ENCODE peak calls at places on chromosomes 6 and 20, in nine cellular contexts. N, L, D, W, P, S, Q, J and B are unnamed samples.
A peak's percentile ranks its signal among the peaks of the same experiment; 100 is the strongest.

GRCh38 chr6:51720327-51720726 is 367.1 kb downstream of the PKHD1 start:
- DNase-seq in N (no peak), L (no peak), D (no peak), W (no peak), P (no peak), S (no peak), Q (no peak), J (no peak), B (no peak)

GRCh38 chr20:48284837-48285236 is 499.6 kb upstream of the SULF2 start:
- DNase-seq in N (peak; percentile 70), L (no peak), D (no peak), W (no peak), P (no peak), S (no peak), Q (peak; percentile 75), J (no peak), B (no peak)

GRCh38 chr6:116883005-116883404 is 6.0 kb downstream of the RFX6 start:
- DNase-seq in N (no peak), L (no peak), D (no peak), W (no peak), P (no peak), S (no peak), Q (no peak), J (no peak), B (no peak)

GRCh38 chr6:38522322-38522721 is 117.4 kb downstream of the BTBD9 start:
- DNase-seq in N (peak; percentile 69), L (no peak), D (no peak), W (no peak), P (peak; percentile 16), S (no peak), Q (peak; percentile 88), J (no peak), B (no peak)

GRCh38 chr20:10696650-10697049 is 22.9 kb upstream of the JAG1 start:
- DNase-seq in N (no peak), L (no peak), D (no peak), W (no peak), P (no peak), S (no peak), Q (no peak), J (no peak), B (no peak)

GRCh38 chr6:53986721-53987526 is 124.3 kb upstream of the MLIP start:
- DNase-seq in N (peak; percentile 58), L (peak; percentile 18), D (no peak), W (no peak), P (no peak), S (no peak), Q (peak; percentile 17), J (no peak), B (no peak)

GRCh38 chr6:40409143-40409542 is 178.0 kb downstream of the LRFN2 start:
- DNase-seq in N (no peak), L (no peak), D (no peak), W (no peak), P (no peak), S (no peak), Q (no peak), J (no peak), B (no peak)

GRCh38 chr20:35006009-35006408 is 50.3 kb downstream of the MYH7B start:
- DNase-seq in N (no peak), L (no peak), D (no peak), W (no peak), P (peak; percentile 4), S (no peak), Q (no peak), J (no peak), B (no peak)

GRCh38 chr20:5642155-5642981 is 107.8 kb upstream of the SHLD1 start:
- DNase-seq in N (no peak), L (no peak), D (no peak), W (no peak), P (peak; percentile 31), S (no peak), Q (no peak), J (peak; percentile 76), B (no peak)

GRCh38 chr6:44456070-44456965 is 68.8 kb downstream of the CDC5L start:
- DNase-seq in N (peak; percentile 71), L (peak; percentile 59), D (peak; percentile 26), W (peak; percentile 43), P (no peak), S (peak; percentile 46), Q (peak; percentile 50), J (no peak), B (no peak)

GRCh38 chr6:29814379-29815117 is 13.1 kb upstream of the HLA-G start:
- DNase-seq in N (no peak), L (no peak), D (no peak), W (no peak), P (no peak), S (no peak), Q (no peak), J (no peak), B (no peak)

GRCh38 chr6:5099537-5099936 is 14.4 kb downstream of the PPP1R3G start:
- DNase-seq in N (no peak), L (no peak), D (no peak), W (no peak), P (no peak), S (no peak), Q (no peak), J (no peak), B (no peak)

GRCh38 chr6:151477726-151478125 is 16.1 kb upstream of the CCDC170 start:
- DNase-seq in N (no peak), L (no peak), D (no peak), W (no peak), P (no peak), S (no peak), Q (no peak), J (no peak), B (no peak)

GRCh38 chr6:151481752-151482151 is 12.1 kb upstream of the CCDC170 start:
- DNase-seq in N (no peak), L (no peak), D (no peak), W (no peak), P (no peak), S (no peak), Q (no peak), J (no peak), B (no peak)

GRCh38 chr6:151478670-151479069 is 15.1 kb upstream of the CCDC170 start:
- DNase-seq in N (peak; percentile 11), L (no peak), D (no peak), W (no peak), P (no peak), S (no peak), Q (no peak), J (no peak), B (no peak)

GRCh38 chr6:151475653-151476523 is 17.9 kb upstream of the CCDC170 start:
- DNase-seq in N (peak; percentile 39), L (peak; percentile 66), D (peak; percentile 53), W (peak; percentile 25), P (peak; percentile 50), S (peak; percentile 38), Q (peak; percentile 59), J (no peak), B (no peak)
- H3K4me3 ChIP-seq in N (peak overlapping the region; percentile 22), L (no peak overlapping the region), D (no peak overlapping the region), W (no peak overlapping the region), P (no peak overlapping the region), S (peak overlapping the region; percentile 23), Q (no peak overlapping the region), J (no peak overlapping the region), B (no peak overlapping the region)

DNA sequence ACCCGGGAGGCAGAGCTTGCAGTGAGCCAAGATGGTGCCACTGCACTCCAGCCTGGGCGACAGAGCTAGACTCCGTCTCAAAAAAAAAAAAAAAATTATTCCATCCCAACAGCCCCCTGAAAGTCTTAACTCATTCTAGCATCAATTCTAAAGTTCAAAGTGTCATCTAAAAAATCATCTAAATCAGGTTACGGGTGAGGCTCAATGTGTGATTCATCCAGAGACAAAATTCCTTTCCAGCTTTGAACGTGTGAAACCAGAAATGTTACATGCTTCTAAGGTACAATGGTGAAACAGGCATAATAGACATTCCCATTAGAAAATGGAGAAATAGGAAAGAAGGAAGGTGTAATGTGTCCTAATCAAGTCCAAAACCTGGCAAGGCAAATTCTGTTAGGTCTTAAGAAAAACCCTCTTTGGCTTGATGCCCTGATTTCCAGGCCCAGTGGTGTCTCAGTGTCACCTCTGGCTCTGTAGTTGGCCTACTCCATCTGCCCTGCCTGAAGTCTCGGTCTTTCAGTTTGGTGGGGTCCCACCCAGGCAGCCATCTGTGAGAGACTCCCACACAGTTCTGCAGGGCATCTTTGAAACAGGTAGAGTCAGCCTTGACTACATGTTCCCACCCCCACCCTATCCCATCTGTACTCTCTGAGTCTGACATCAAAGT is 43.5 kb downstream of the HFE start:
- DNase-seq in N (no peak), L (no peak), D (no peak), W (no peak), P (no peak), S (no peak), Q (no peak), J (no peak), B (no peak)
- H3K27ac ChIP-seq in N (no peak overlapping the region), L (no peak overlapping the region), D (no peak overlapping the region), W (no peak overlapping the region), P (no peak overlapping the region), S (no peak overlapping the region), Q (no peak overlapping the region), J (peak overlapping the region; percentile 21), B (peak overlapping the region; percentile 57)

GRCh38 chr6:88165087-88165876 is 865 bp downstream of the CNR1 start:
- DNase-seq in N (no peak), L (no peak), D (no peak), W (no peak), P (no peak), S (no peak), Q (no peak), J (no peak), B (no peak)
- H3K4me3 ChIP-seq in N (peak overlapping the region; percentile 42), L (peak overlapping the region; percentile 36), D (no peak overlapping the region), W (peak overlapping the region; percentile 68), P (peak overlapping the region; percentile 36), S (peak overlapping the region; percentile 70), Q (peak overlapping the region; percentile 29), J (peak overlapping the region; percentile 53), B (peak overlapping the region; percentile 53)

GRCh38 chr20:1861347-1861987 is 33.7 kb upstream of the SIRPA start:
- DNase-seq in N (peak; percentile 47), L (no peak), D (no peak), W (no peak), P (no peak), S (no peak), Q (peak; percentile 25), J (no peak), B (no peak)
- H3K27ac ChIP-seq in N (no peak overlapping the region), L (no peak overlapping the region), D (no peak overlapping the region), W (no peak overlapping the region), P (no peak overlapping the region), S (no peak overlapping the region), Q (no peak overlapping the region), J (peak overlapping the region; percentile 66), B (no peak overlapping the region)

GRCh38 chr20:2523919-2524434 is 12.4 kb upstream of the TMC2 start:
- DNase-seq in N (no peak), L (no peak), D (no peak), W (no peak), P (no peak), S (no peak), Q (no peak), J (no peak), B (no peak)
- H3K4me3 ChIP-seq in N (peak overlapping the region; percentile 77), L (peak overlapping the region; percentile 62), D (no peak overlapping the region), W (peak overlapping the region; percentile 81), P (peak overlapping the region; percentile 90), S (peak overlapping the region; percentile 81), Q (peak overlapping the region; percentile 61), J (peak overlapping the region; percentile 93), B (peak overlapping the region; percentile 83)